ENCODE peak calls at places on chromosomes 5 and 9, in seven cellular contexts. R is heart left ventricle, L is Peyer's patch, B is K562, A is B cell, O is HFFc6, K is A549. W is an unnamed sample.

GRCh38 chr5:5497132-5497748 is 74.8 kb downstream of the ICE1 start:
- DNase-seq in R (peak), L (peak), B (peak), A (peak), O (peak), K (peak), W (no peak)

GRCh38 chr9:133955821-133956411 is 36.2 kb downstream of the VAV2 start:
- DNase-seq in R (no peak), L (peak), B (no peak), A (peak), O (no peak), K (no peak), W (no peak)

GRCh38 chr5:9269024-9269423 is 276.9 kb downstream of the SEMA5A start:
- DNase-seq in R (no peak), L (no peak), B (no peak), A (no peak), O (no peak), K (no peak), W (no peak)

GRCh38 chr5:83256091-83256775 is 178.9 kb downstream of the XRCC4 start:
- DNase-seq in R (no peak), L (no peak), B (no peak), A (no peak), O (no peak), K (no peak), W (no peak)

GRCh38 chr9:107019216-107019615 is 156.2 kb downstream of the ZNF462 start:
- DNase-seq in R (no peak), L (no peak), B (no peak), A (no peak), O (peak), K (no peak), W (no peak)

GRCh38 chr5:176611435-176611834 is 1.5 kb upstream of the GPRIN1 start:
- DNase-seq in R (peak), L (peak), B (peak), A (peak), O (peak), K (peak), W (no peak)

GRCh38 chr5:81783401-81783800 is 32.5 kb upstream of the SSBP2 start:
- DNase-seq in R (no peak), L (no peak), B (no peak), A (no peak), O (no peak), K (no peak), W (no peak)

GRCh38 chr5:56055859-56056258 is 61.1 kb upstream of the IL6ST start:
- DNase-seq in R (no peak), L (no peak), B (no peak), A (no peak), O (no peak), K (no peak), W (no peak)

GRCh38 chr5:151570058-151570457 is 21.1 kb downstream of the FAT2 start:
- DNase-seq in R (no peak), L (peak), B (no peak), A (no peak), O (no peak), K (no peak), W (no peak)

GRCh38 chr5:124453221-124454032 is 293.0 kb downstream of the ZNF608 start:
- DNase-seq in R (no peak), L (no peak), B (no peak), A (peak), O (peak), K (no peak), W (no peak)

GRCh38 chr9:85541876-85542275 is 199.9 kb downstream of the AGTPBP1 start:
- DNase-seq in R (no peak), L (no peak), B (no peak), A (no peak), O (no peak), K (no peak), W (no peak)

GRCh38 chr5:140801494-140801841 is 611 bp downstream of the PCDHA3 start:
- DNase-seq in R (no peak), L (no peak), B (no peak), A (no peak), O (no peak), K (peak), W (no peak)
- TF ChIP-seq CTCF in R (no peak), L (peak), B (peak), A (no peak), O (peak), K (peak), W (no peak)

DNA sequence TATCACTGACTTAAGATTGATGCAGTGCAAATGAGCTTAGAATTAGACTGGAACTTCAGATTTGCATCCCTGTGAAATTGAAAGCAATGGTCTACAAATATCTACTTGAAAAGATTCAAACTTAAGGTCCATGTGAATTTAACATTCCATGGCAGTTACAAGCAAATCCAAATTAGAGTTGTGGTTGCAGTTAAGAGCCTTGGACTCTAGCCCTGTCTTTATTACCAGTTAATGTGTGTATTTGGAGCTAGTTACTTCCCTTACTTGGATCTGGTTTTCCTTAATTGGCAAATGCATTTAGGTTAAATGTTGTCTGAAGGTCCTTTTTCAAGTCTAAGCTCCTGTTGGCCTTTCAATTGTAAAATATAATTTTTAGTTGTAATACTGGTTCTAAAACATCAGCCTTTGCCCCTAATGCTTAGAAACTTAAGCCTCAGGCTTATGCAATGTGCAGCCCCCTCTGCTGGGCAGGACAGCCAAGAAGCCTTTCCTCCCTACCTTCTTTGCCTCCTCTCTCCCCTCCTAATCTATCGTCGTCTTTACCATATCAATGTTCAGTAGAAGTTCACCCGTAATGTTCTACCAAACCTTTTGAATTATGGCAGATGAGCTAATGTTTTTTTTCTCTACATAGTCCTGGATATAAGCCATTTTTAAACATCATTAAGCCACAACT is 59.5 kb downstream of the ERMP1 start:
- DNase-seq in R (no peak), L (no peak), B (no peak), A (no peak), O (no peak), K (no peak), W (no peak)
- TF ChIP-seq CTCF in R (no peak), L (no peak), B (no peak), A (peak), O (peak), K (peak), W (no peak)

GRCh38 chr5:14187157-14187556 is 44.0 kb downstream of the TRIO start:
- DNase-seq in R (no peak), L (no peak), B (no peak), A (no peak), O (no peak), K (no peak), W (no peak)
- TF ChIP-seq CTCF in R (no peak), L (no peak), B (no peak), A (no peak), O (no peak), K (no peak), W (no peak)

GRCh38 chr9:18229992-18230676 is 243.8 kb upstream of the ADAMTSL1 start:
- DNase-seq in R (no peak), L (no peak), B (no peak), A (no peak), O (no peak), K (no peak), W (no peak)
- TF ChIP-seq CTCF in R (no peak), L (no peak), B (no peak), A (no peak), O (peak), K (no peak), W (no peak)

GRCh38 chr9:131094622-131095021 is 1.7 kb upstream of the AIF1L start:
- DNase-seq in R (no peak), L (no peak), B (no peak), A (no peak), O (peak), K (no peak), W (no peak)

GRCh38 chr9:131097259-131097947 is 1.1 kb downstream of the AIF1L start:
- DNase-seq in R (no peak), L (no peak), B (no peak), A (no peak), O (no peak), K (no peak), W (no peak)

GRCh38 chr9:131096490-131097258 is at the start of gene AIF1L:
- DNase-seq in R (no peak), L (no peak), B (peak), A (peak), O (no peak), K (no peak), W (no peak)

GRCh38 chr9:131094015-131094414 is 2.3 kb upstream of the AIF1L start:
- DNase-seq in R (no peak), L (no peak), B (peak), A (no peak), O (no peak), K (no peak), W (no peak)

DNA sequence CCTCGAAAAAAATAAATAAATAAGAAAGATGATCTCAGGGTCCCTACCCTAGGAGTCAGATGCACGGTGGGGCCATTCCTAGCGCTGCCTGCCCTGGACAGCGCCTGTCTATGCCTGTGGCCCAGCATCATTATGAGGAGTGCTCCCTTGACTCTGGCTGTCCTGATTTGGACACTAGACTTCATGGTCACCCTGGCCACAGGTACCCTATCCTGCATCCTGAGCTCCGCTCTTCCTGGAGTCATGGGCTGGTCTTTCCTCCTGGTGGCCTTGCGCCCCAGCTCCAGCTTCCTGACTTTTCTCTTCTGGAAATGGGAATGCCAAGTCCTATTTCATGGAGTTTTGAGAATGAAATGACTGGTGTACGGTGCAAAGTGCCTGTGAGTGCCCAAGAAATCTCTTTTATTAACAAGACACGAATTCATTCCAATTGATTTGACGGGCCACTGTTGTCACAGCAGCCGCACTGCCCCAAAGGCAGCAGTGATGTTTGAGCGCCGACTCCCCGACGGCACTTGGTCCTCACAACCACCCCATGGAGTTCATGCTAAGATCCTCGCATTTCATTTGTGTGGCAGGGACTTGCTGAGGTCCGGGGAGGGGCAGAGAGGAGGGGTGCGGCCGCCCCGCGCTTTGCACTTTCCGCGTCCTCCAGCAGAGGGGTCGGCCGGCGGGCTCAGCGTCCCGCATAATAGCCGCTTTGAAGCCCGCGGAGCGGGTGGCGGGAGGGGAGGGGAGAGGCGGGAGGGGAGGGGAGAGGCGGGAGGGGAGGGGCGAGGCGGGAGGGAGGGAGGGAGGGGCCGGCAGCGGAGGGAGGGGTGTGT is 453 bp upstream of the AIF1L start:
- DNase-seq in R (peak), L (no peak), B (peak), A (peak), O (no peak), K (peak), W (no peak)
- TF ChIP-seq CTCF in R (no peak), L (no peak), B (no peak), A (no peak), O (no peak), K (no peak), W (no peak)

DNA sequence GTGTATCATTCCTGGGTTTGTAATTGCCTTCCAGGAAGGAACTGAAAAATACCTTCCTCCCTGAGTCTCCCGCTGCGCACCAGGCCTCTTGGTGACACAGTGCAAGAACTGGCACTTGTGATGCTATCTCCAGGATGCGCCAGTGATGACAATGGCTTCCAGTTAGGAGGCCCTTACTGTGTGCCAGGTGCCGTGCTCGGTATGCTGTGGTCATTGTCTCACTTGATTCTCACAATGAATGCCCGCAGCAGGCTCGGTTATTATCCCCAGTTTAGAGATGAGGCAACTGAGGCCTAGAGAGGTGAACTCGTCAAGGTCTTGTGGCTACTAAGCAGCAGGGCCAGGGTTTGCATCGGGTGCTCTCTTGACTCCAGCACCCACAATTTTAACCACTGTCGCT is 31.5 kb upstream of the SLC2A8 start:
- DNase-seq in R (no peak), L (peak), B (no peak), A (no peak), O (no peak), K (no peak), W (no peak)
- TF ChIP-seq CTCF in R (no peak), L (no peak), B (no peak), A (no peak), O (no peak), K (no peak), W (no peak)

DNA sequence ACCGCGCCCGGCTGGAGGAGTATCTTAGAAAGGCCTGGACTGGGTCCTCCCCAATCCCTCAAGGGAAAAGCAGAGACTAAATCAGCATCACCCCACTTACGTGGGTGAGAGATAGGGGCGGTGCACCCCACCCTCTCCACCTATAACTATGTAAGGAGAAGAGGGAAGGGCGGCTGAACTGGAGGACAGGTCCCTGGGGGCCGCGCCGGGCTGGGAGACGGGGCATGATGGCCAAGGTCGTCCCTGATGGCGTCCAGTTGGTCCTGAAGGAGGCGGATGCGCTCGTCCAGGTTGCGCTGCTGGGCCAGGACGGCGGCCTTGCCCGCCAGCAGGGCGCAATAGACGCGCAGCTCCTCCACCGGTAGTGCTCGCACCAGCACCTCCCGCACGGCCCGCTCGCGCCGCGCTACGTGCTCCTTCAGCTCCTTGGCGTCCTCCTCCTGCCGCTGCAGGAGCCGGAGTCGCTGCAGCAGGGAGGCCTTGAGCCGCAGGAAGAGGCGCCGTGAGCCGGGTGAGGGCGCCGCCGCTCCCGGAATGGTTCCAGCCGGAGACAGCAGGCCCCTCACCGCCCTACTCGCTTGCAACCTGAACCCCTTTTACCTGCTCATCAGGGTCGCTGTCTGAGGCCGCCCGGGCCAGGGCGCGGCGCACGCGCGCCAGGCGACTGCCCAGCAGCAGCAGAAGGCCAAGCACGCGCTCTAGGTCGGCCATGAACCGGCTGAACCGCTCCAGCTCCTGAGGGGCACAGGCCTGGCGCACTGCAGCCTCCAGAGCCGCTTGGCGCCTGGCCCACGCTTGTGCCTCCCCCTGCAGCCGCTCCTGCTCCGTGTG is 7.6 kb downstream of the SHROOM1 start:
- DNase-seq in R (no peak), L (no peak), B (no peak), A (no peak), O (no peak), K (no peak), W (no peak)
- TF ChIP-seq CTCF in R (no peak), L (no peak), B (no peak), A (no peak), O (no peak), K (no peak), W (no peak)

GRCh38 chr5:135873831-135874230 is 21.8 kb downstream of the IL9 start:
- DNase-seq in R (no peak), L (no peak), B (no peak), A (no peak), O (no peak), K (peak), W (no peak)
- TF ChIP-seq CTCF in R (no peak), L (no peak), B (peak), A (no peak), O (no peak), K (no peak), W (no peak)

GRCh38 chr9:131203438-131204219 is 72.7 kb downstream of the FAM78A start:
- DNase-seq in R (no peak), L (no peak), B (peak), A (no peak), O (no peak), K (no peak), W (no peak)
- TF ChIP-seq CTCF in R (no peak), L (no peak), B (no peak), A (no peak), O (peak), K (no peak), W (no peak)